ENCODE peak calls at places on chromosome 5, in four cellular contexts. One of them, this sample, is unnamed.

GRCh38 chr5:32443541-32444190 is 874 bp downstream of the ZFR start:
- DNase-seq in Peyer's patch: peak; percentile 62
- DNase-seq in prostate gland: peak; percentile 25
- DNase-seq in type B pancreatic cell: peak; percentile 74
- DNase-seq in this sample: no peak

GRCh38 chr5:68116868-68117411 is 98.6 kb upstream of the PIK3R1 start:
- DNase-seq in Peyer's patch: no peak
- DNase-seq in type B pancreatic cell: no peak
- DNase-seq in prostate gland: no peak
- DNase-seq in this sample: no peak

GRCh38 chr5:41883243-41883642 is 13.0 kb upstream of the OXCT1 start:
- DNase-seq in Peyer's patch: no peak
- DNase-seq in prostate gland: no peak
- DNase-seq in type B pancreatic cell: no peak
- DNase-seq in this sample: no peak

GRCh38 chr5:42993516-42994284 is 46.4 kb downstream of the ANXA2R start:
- DNase-seq in prostate gland: no peak
- DNase-seq in type B pancreatic cell: no peak
- DNase-seq in Peyer's patch: peak; percentile 75
- DNase-seq in this sample: peak; percentile 66

GRCh38 chr5:31193026-31193425 is 460 bp upstream of the CDH6 start:
- DNase-seq in prostate gland: no peak
- DNase-seq in type B pancreatic cell: no peak
- DNase-seq in Peyer's patch: no peak
- DNase-seq in this sample: no peak

GRCh38 chr5:78501411-78502338 is 141.3 kb downstream of the SCAMP1 start:
- DNase-seq in type B pancreatic cell: no peak
- DNase-seq in Peyer's patch: no peak
- DNase-seq in prostate gland: no peak
- DNase-seq in this sample: no peak

GRCh38 chr5:1438871-1439270 is 6.4 kb downstream of the SLC6A3 start:
- DNase-seq in prostate gland: no peak
- DNase-seq in type B pancreatic cell: peak; percentile 62
- DNase-seq in Peyer's patch: peak; percentile 34
- DNase-seq in this sample: no peak

GRCh38 chr5:127097288-127097687 is 24.0 kb upstream of the C5orf63 start:
- DNase-seq in prostate gland: no peak
- DNase-seq in Peyer's patch: no peak
- DNase-seq in type B pancreatic cell: no peak
- DNase-seq in this sample: no peak

GRCh38 chr5:14726066-14726838 is 61.7 kb downstream of the OTULIN start:
- DNase-seq in type B pancreatic cell: no peak
- DNase-seq in prostate gland: no peak
- DNase-seq in Peyer's patch: no peak
- DNase-seq in this sample: no peak

GRCh38 chr5:127515693-127516440 is 1.6 kb upstream of the PRRC1 start:
- DNase-seq in type B pancreatic cell: no peak
- DNase-seq in prostate gland: no peak
- DNase-seq in Peyer's patch: no peak
- DNase-seq in this sample: no peak

GRCh38 chr5:10279328-10279727 is 28.4 kb downstream of the CMBL start:
- DNase-seq in prostate gland: no peak
- DNase-seq in Peyer's patch: no peak
- DNase-seq in type B pancreatic cell: no peak
- DNase-seq in this sample: no peak

GRCh38 chr5:160747559-160747958 is 104.5 kb downstream of the ATP10B start:
- DNase-seq in type B pancreatic cell: no peak
- DNase-seq in prostate gland: no peak
- DNase-seq in Peyer's patch: no peak
- DNase-seq in this sample: no peak

GRCh38 chr5:177509361-177509951 is at the start of gene DOK3:
- DNase-seq in prostate gland: no peak
- DNase-seq in type B pancreatic cell: no peak
- DNase-seq in Peyer's patch: peak; percentile 81
- DNase-seq in this sample: peak; percentile 81

GRCh38 chr5:146409081-146409671 is 38.0 kb upstream of the TCERG1 start:
- DNase-seq in Peyer's patch: no peak
- DNase-seq in type B pancreatic cell: no peak
- DNase-seq in prostate gland: no peak
- DNase-seq in this sample: no peak

GRCh38 chr5:137442660-137443059 is 56.5 kb downstream of the SPOCK1 start:
- DNase-seq in type B pancreatic cell: no peak
- DNase-seq in Peyer's patch: no peak
- DNase-seq in prostate gland: no peak
- DNase-seq in this sample: no peak

GRCh38 chr5:135245521-135246499 is 153.2 kb downstream of the MACROH2A1 start:
- DNase-seq in prostate gland: no peak
- DNase-seq in type B pancreatic cell: peak; percentile 45
- DNase-seq in Peyer's patch: peak; percentile 23
- DNase-seq in this sample: peak; percentile 77

GRCh38 chr5:76524872-76525271 is 98.3 kb downstream of the F2RL2 start:
- DNase-seq in type B pancreatic cell: no peak
- DNase-seq in Peyer's patch: no peak
- DNase-seq in prostate gland: no peak
- DNase-seq in this sample: no peak

GRCh38 chr5:11904270-11904906 is at the start of gene CTNND2:
- DNase-seq in type B pancreatic cell: peak; percentile 87
- DNase-seq in Peyer's patch: no peak
- DNase-seq in prostate gland: peak; percentile 33
- DNase-seq in this sample: no peak

GRCh38 chr5:56900395-56900794 is 9.0 kb upstream of the SETD9 start:
- DNase-seq in Peyer's patch: no peak
- DNase-seq in prostate gland: no peak
- DNase-seq in type B pancreatic cell: no peak
- DNase-seq in this sample: no peak

GRCh38 chr5:115616892-115617291 is 8.9 kb downstream of the TMED7 start:
- DNase-seq in type B pancreatic cell: no peak
- DNase-seq in prostate gland: no peak
- DNase-seq in Peyer's patch: no peak
- DNase-seq in this sample: no peak

GRCh38 chr5:59123595-59124561 is 541.0 kb downstream of the RAB3C start:
- DNase-seq in prostate gland: no peak
- DNase-seq in Peyer's patch: no peak
- DNase-seq in type B pancreatic cell: no peak
- DNase-seq in this sample: no peak

GRCh38 chr5:31036407-31036806 is 157.1 kb upstream of the CDH6 start:
- DNase-seq in type B pancreatic cell: no peak
- DNase-seq in Peyer's patch: no peak
- DNase-seq in prostate gland: no peak
- DNase-seq in this sample: no peak

GRCh38 chr5:17620627-17621026 is 10.4 kb downstream of the TAF11L12 start:
- DNase-seq in Peyer's patch: no peak
- DNase-seq in prostate gland: no peak
- DNase-seq in type B pancreatic cell: no peak
- DNase-seq in this sample: no peak
- TF ChIP-seq CTCF in Peyer's patch: no peak
- TF ChIP-seq CTCF in prostate gland: no peak
- TF ChIP-seq CTCF in type B pancreatic cell: peak; percentile 51
- TF ChIP-seq CTCF in this sample: no peak

GRCh38 chr5:141208478-141208877 is at the start of gene PCDHB12:
- DNase-seq in prostate gland: no peak
- DNase-seq in Peyer's patch: no peak
- DNase-seq in type B pancreatic cell: no peak
- DNase-seq in this sample: no peak
- TF ChIP-seq CTCF in prostate gland: no peak
- TF ChIP-seq CTCF in Peyer's patch: no peak
- TF ChIP-seq CTCF in type B pancreatic cell: peak; percentile 45
- TF ChIP-seq CTCF in this sample: no peak

GRCh38 chr5:44387391-44387790 is 1.8 kb downstream of the FGF10 start:
- DNase-seq in Peyer's patch: no peak
- DNase-seq in type B pancreatic cell: no peak
- DNase-seq in prostate gland: no peak
- DNase-seq in this sample: no peak

GRCh38 chr5:44388504-44389409 is 463 bp downstream of the FGF10 start:
- DNase-seq in Peyer's patch: peak; percentile 45
- DNase-seq in type B pancreatic cell: no peak
- DNase-seq in prostate gland: no peak
- DNase-seq in this sample: no peak

GRCh38 chr5:44389410-44389879 is at the start of gene FGF10:
- DNase-seq in Peyer's patch: peak; percentile 45
- DNase-seq in type B pancreatic cell: peak; percentile 70
- DNase-seq in prostate gland: no peak
- DNase-seq in this sample: no peak

GRCh38 chr5:44387911-44388310 is 1.3 kb downstream of the FGF10 start:
- DNase-seq in prostate gland: no peak
- DNase-seq in Peyer's patch: no peak
- DNase-seq in type B pancreatic cell: no peak
- DNase-seq in this sample: no peak

GRCh38 chr5:44390332-44390731 is 1.1 kb upstream of the FGF10 start:
- DNase-seq in Peyer's patch: no peak
- DNase-seq in prostate gland: no peak
- DNase-seq in type B pancreatic cell: no peak
- DNase-seq in this sample: no peak
- TF ChIP-seq CTCF in Peyer's patch: no peak
- TF ChIP-seq CTCF in prostate gland: no peak
- TF ChIP-seq CTCF in type B pancreatic cell: no peak
- TF ChIP-seq CTCF in this sample: no peak

GRCh38 chr5:24367211-24367610 is 277.6 kb downstream of the CDH10 start:
- DNase-seq in type B pancreatic cell: no peak
- DNase-seq in prostate gland: no peak
- DNase-seq in Peyer's patch: no peak
- DNase-seq in this sample: no peak

GRCh38 chr5:24363789-24364534 is 280.8 kb downstream of the CDH10 start:
- DNase-seq in Peyer's patch: no peak
- DNase-seq in type B pancreatic cell: no peak
- DNase-seq in prostate gland: no peak
- DNase-seq in this sample: no peak

GRCh38 chr5:24365406-24365805 is 279.4 kb downstream of the CDH10 start:
- DNase-seq in Peyer's patch: no peak
- DNase-seq in type B pancreatic cell: no peak
- DNase-seq in prostate gland: no peak
- DNase-seq in this sample: no peak

GRCh38 chr5:24364711-24365110 is 280.1 kb downstream of the CDH10 start:
- DNase-seq in Peyer's patch: no peak
- DNase-seq in type B pancreatic cell: no peak
- DNase-seq in prostate gland: no peak
- DNase-seq in this sample: no peak

DNA sequence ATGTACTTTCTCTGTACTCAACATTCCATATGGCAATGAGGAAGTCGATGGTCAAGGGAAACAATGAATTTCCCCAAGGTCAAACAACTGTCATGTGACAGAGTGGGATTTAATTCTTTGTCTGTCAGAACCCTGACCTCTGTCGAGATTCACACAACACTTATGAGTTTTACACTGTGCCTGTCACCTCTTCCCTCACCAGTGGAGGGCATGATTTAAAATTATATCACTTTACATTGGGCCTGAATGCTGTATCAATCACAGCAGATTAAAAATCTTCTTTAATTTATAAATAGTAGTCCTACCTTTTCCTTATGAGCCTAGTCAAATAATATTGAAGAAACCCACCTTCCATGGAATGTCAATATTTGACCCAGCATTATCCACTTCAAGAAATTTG is 276.7 kb downstream of the CDH10 start:
- DNase-seq in type B pancreatic cell: no peak
- DNase-seq in Peyer's patch: no peak
- DNase-seq in prostate gland: no peak
- DNase-seq in this sample: no peak
- TF ChIP-seq CTCF in type B pancreatic cell: peak; percentile 45
- TF ChIP-seq CTCF in Peyer's patch: no peak
- TF ChIP-seq CTCF in prostate gland: no peak
- TF ChIP-seq CTCF in this sample: no peak

GRCh38 chr5:165134146-165134545 is 1628.7 kb downstream of the MAT2B start:
- DNase-seq in prostate gland: no peak
- DNase-seq in type B pancreatic cell: no peak
- DNase-seq in Peyer's patch: no peak
- DNase-seq in this sample: no peak
- TF ChIP-seq CTCF in prostate gland: no peak
- TF ChIP-seq CTCF in type B pancreatic cell: no peak
- TF ChIP-seq CTCF in Peyer's patch: no peak
- TF ChIP-seq CTCF in this sample: no peak

DNA sequence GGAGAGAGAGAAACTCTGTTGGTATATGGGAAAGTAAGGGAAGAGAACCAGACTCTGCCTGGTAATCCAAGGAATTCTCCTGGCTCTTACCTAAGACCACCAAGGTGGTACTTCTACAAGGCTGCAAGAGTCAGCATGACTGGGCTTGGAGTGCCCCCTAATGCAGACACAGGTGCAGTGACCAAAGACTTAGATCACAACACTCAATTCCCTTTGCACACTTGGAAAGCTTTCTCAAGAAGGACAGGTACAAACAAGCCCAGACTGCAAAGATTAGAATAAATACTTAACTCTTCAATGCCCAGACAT is 25.2 kb downstream of the UGT3A2 start:
- DNase-seq in Peyer's patch: no peak
- DNase-seq in type B pancreatic cell: no peak
- DNase-seq in prostate gland: no peak
- DNase-seq in this sample: no peak
- TF ChIP-seq CTCF in Peyer's patch: no peak
- TF ChIP-seq CTCF in type B pancreatic cell: no peak
- TF ChIP-seq CTCF in prostate gland: no peak
- TF ChIP-seq CTCF in this sample: no peak

GRCh38 chr5:170746081-170746951 is 37.2 kb upstream of the GABRP start:
- DNase-seq in type B pancreatic cell: peak; percentile 54
- DNase-seq in Peyer's patch: no peak
- DNase-seq in prostate gland: no peak
- DNase-seq in this sample: no peak
- TF ChIP-seq CTCF in type B pancreatic cell: no peak
- TF ChIP-seq CTCF in Peyer's patch: no peak
- TF ChIP-seq CTCF in prostate gland: no peak
- TF ChIP-seq CTCF in this sample: no peak

DNA sequence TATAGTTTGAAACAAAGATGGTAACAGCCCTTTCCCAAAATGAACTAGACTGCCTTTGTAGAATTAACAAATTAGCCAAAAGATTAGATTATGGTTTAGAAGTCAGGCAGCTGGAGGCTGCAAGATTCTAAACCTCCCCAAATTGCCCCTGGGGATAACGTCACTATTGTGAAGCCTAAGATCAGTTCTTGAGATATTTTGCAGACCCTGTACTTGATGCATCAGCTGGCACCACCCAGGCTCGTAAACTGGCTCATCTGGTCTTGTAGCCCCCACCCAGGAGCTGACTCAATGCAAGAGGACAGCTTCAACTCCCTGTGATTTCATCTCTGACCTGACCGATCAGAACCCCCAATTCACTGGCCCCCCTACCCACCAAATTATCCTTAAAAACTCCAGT is 4.2 kb upstream of the SOWAHA start:
- DNase-seq in Peyer's patch: no peak
- DNase-seq in type B pancreatic cell: no peak
- DNase-seq in prostate gland: no peak
- DNase-seq in this sample: no peak
- TF ChIP-seq CTCF in Peyer's patch: no peak
- TF ChIP-seq CTCF in type B pancreatic cell: no peak
- TF ChIP-seq CTCF in prostate gland: no peak
- TF ChIP-seq CTCF in this sample: no peak

GRCh38 chr5:181194489-181195248 is 10.3 kb downstream of the TRIM7 start:
- DNase-seq in Peyer's patch: no peak
- DNase-seq in prostate gland: no peak
- DNase-seq in type B pancreatic cell: no peak
- DNase-seq in this sample: no peak
- TF ChIP-seq CTCF in Peyer's patch: no peak
- TF ChIP-seq CTCF in prostate gland: no peak
- TF ChIP-seq CTCF in type B pancreatic cell: no peak
- TF ChIP-seq CTCF in this sample: no peak

This sample was measured in CD14-positive monocyte.